ENCODE peak calls at places on chromosomes 12 and 14, in six cellular contexts. S, B, Z, T, I and D are unnamed samples.

GRCh38 chr12:118359541-118359915 is 13.2 kb downstream of the TAOK3 start:
- DNase-seq in S (no peak), B (no peak), Z (no peak), T (no peak), I (no peak), D (no peak)

GRCh38 chr12:81627336-81628189 is 131.6 kb downstream of the PPFIA2 start:
- DNase-seq in S (peak), B (no peak), Z (no peak), T (peak), I (no peak), D (peak)

GRCh38 chr12:80469681-80470080 is 25.6 kb downstream of the PTPRQ start:
- DNase-seq in S (peak), B (no peak), Z (no peak), T (no peak), I (no peak), D (no peak)

GRCh38 chr12:48924617-48925217 is 575 bp downstream of the FKBP11 start:
- DNase-seq in S (peak), B (peak), Z (peak), T (no peak), I (no peak), D (no peak)

GRCh38 chr12:22042981-22043669 is 2.9 kb upstream of the CMAS start:
- DNase-seq in S (peak), B (no peak), Z (no peak), T (no peak), I (no peak), D (no peak)

GRCh38 chr12:71731439-71732356 is 23.0 kb upstream of the RAB21 start:
- DNase-seq in S (no peak), B (no peak), Z (no peak), T (no peak), I (no peak), D (no peak)

GRCh38 chr12:111441107-111441928 is 35.6 kb downstream of the SH2B3 start:
- DNase-seq in S (no peak), B (peak), Z (no peak), T (no peak), I (no peak), D (no peak)

GRCh38 chr12:68896881-68897540 is 36.0 kb downstream of the CPM start:
- DNase-seq in S (peak), B (no peak), Z (no peak), T (no peak), I (no peak), D (peak)

GRCh38 chr12:121812320-121812871 is 8.6 kb downstream of the SETD1B start:
- DNase-seq in S (peak), B (peak), Z (no peak), T (no peak), I (peak), D (no peak)

GRCh38 chr14:95662376-95663186 is 23.6 kb upstream of the TCL1B start:
- DNase-seq in S (no peak), B (no peak), Z (peak), T (no peak), I (no peak), D (no peak)

GRCh38 chr14:60250318-60251035 is 1.5 kb downstream of the PPM1A start:
- DNase-seq in S (peak), B (no peak), Z (no peak), T (no peak), I (no peak), D (peak)

GRCh38 chr12:7157391-7157790 is 27.2 kb downstream of the CLSTN3 start:
- DNase-seq in S (no peak), B (no peak), Z (no peak), T (no peak), I (no peak), D (no peak)

GRCh38 chr12:112716099-112717093 is 75.2 kb upstream of the RPH3A start:
- DNase-seq in S (peak), B (no peak), Z (no peak), T (no peak), I (no peak), D (no peak)

GRCh38 chr12:101619868-101620761 is 25.3 kb downstream of the MYBPC1 start:
- DNase-seq in S (no peak), B (no peak), Z (no peak), T (no peak), I (no peak), D (no peak)

GRCh38 chr14:74478996-74479635 is 14.0 kb downstream of the NPC2 start:
- DNase-seq in S (peak), B (no peak), Z (no peak), T (no peak), I (no peak), D (no peak)

GRCh38 chr14:56340921-56341320 is 222.7 kb downstream of the PELI2 start:
- DNase-seq in S (no peak), B (no peak), Z (no peak), T (no peak), I (no peak), D (no peak)

GRCh38 chr12:110249716-110250225 is 31.3 kb upstream of the ATP2A2 start:
- DNase-seq in S (no peak), B (no peak), Z (no peak), T (no peak), I (no peak), D (peak)

GRCh38 chr14:39016733-39017095 is 86.3 kb downstream of the SEC23A start:
- DNase-seq in S (no peak), B (no peak), Z (no peak), T (no peak), I (no peak), D (no peak)

GRCh38 chr12:12115531-12115930 is 44.8 kb downstream of the BCL2L14 start:
- DNase-seq in S (no peak), B (no peak), Z (no peak), T (no peak), I (no peak), D (no peak)

GRCh38 chr12:131832393-131833231 is 4.4 kb downstream of the MMP17 start:
- DNase-seq in S (no peak), B (no peak), Z (no peak), T (no peak), I (peak), D (no peak)

GRCh38 chr12:51512438-51512837 is 78.6 kb upstream of the SCN8A start:
- DNase-seq in S (no peak), B (no peak), Z (no peak), T (no peak), I (no peak), D (no peak)

GRCh38 chr12:94207467-94208432 is 59.4 kb downstream of the PLXNC1 start:
- DNase-seq in S (no peak), B (peak), Z (peak), T (no peak), I (no peak), D (no peak)

GRCh38 chr14:65261425-65261920 is 151.1 kb upstream of the FUT8 start:
- DNase-seq in S (peak), B (no peak), Z (no peak), T (no peak), I (no peak), D (no peak)

GRCh38 chr12:68113644-68114043 is 45.9 kb downstream of the IFNG start:
- DNase-seq in S (peak), B (no peak), Z (no peak), T (no peak), I (no peak), D (no peak)

GRCh38 chr12:104462931-104463339 is 6.2 kb downstream of the CHST11 start:
- DNase-seq in S (no peak), B (no peak), Z (peak), T (no peak), I (no peak), D (no peak)

GRCh38 chr12:51871126-51871525 is 16.8 kb upstream of the ANKRD33 start:
- DNase-seq in S (no peak), B (no peak), Z (no peak), T (no peak), I (no peak), D (no peak)

GRCh38 chr12:131784909-131785762 is 43.1 kb upstream of the MMP17 start:
- DNase-seq in S (no peak), B (no peak), Z (no peak), T (peak), I (no peak), D (no peak)

GRCh38 chr12:22641353-22642053 is 16.5 kb downstream of the ETNK1 start:
- DNase-seq in S (no peak), B (no peak), Z (no peak), T (no peak), I (no peak), D (no peak)

GRCh38 chr12:67068773-67069450 is 200.2 kb upstream of the CAND1 start:
- DNase-seq in S (peak), B (peak), Z (no peak), T (peak), I (peak), D (no peak)

GRCh38 chr12:105198961-105199360 is 37.0 kb downstream of the APPL2 start:
- DNase-seq in S (no peak), B (no peak), Z (no peak), T (no peak), I (no peak), D (no peak)

GRCh38 chr12:82862069-82862841 is 175.5 kb downstream of the TMTC2 start:
- DNase-seq in S (no peak), B (no peak), Z (no peak), T (no peak), I (no peak), D (no peak)

GRCh38 chr12:91127751-91128150 is 16.5 kb upstream of the LUM start:
- DNase-seq in S (peak), B (no peak), Z (no peak), T (no peak), I (no peak), D (no peak)

GRCh38 chr12:106721931-106722330 is 52.6 kb upstream of the RIC8B start:
- DNase-seq in S (no peak), B (no peak), Z (no peak), T (no peak), I (no peak), D (no peak)
- H3K4me3 ChIP-seq in S (no peak), B (no peak), Z (no peak), T (no peak), I (no peak), D (no peak)

GRCh38 chr14:99707921-99708320 is 23.8 kb downstream of the CYP46A1 start:
- DNase-seq in S (no peak), B (no peak), Z (no peak), T (no peak), I (no peak), D (no peak)

GRCh38 chr14:99704037-99704436 is 19.9 kb downstream of the CYP46A1 start:
- DNase-seq in S (no peak), B (no peak), Z (no peak), T (no peak), I (no peak), D (no peak)

GRCh38 chr14:99706121-99706900 is 22.2 kb downstream of the CYP46A1 start:
- DNase-seq in S (no peak), B (no peak), Z (no peak), T (no peak), I (no peak), D (no peak)

GRCh38 chr14:99707420-99707819 is 23.3 kb downstream of the CYP46A1 start:
- DNase-seq in S (no peak), B (no peak), Z (no peak), T (no peak), I (no peak), D (no peak)

GRCh38 chr14:99708449-99708848 is 24.4 kb downstream of the CYP46A1 start:
- DNase-seq in S (no peak), B (no peak), Z (no peak), T (no peak), I (no peak), D (no peak)
- H3K4me3 ChIP-seq in S (no peak), B (no peak), Z (no peak), T (no peak), I (no peak), D (no peak)

DNA sequence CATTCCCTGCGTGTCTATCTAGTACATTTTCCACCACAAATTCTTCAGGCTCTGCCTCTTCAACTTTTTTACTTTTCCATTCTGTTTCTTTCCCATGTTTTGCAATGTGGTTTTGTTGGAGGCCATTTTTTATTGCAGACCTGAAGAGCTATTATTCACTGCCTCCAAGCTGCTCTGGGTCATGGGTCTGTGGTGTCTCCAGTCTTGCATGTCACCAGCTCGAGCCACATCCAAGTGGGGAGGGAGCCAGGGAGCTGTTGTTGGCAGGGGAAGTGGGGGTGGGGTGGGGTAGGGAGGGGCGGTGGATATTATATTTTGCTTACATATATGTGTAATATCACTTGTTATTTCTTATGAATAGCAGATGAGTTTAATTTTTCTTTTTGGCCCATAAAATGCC is 69.1 kb downstream of the VEZT start:
- DNase-seq in S (no peak), B (no peak), Z (no peak), T (no peak), I (no peak), D (peak)
- H3K4me3 ChIP-seq in S (no peak), B (no peak), Z (no peak), T (no peak), I (no peak), D (no peak)

GRCh38 chr14:94386085-94387031 is 2.0 kb downstream of the SERPINA1 start:
- DNase-seq in S (no peak), B (no peak), Z (no peak), T (no peak), I (no peak), D (no peak)

GRCh38 chr14:94388027-94388895 is at the start of gene SERPINA1:
- DNase-seq in S (peak), B (no peak), Z (no peak), T (no peak), I (no peak), D (no peak)

GRCh38 chr14:94388896-94389469 is 581 bp upstream of the SERPINA1 start:
- DNase-seq in S (no peak), B (no peak), Z (no peak), T (no peak), I (no peak), D (peak)

GRCh38 chr14:94385553-94386057 is 2.8 kb downstream of the SERPINA1 start:
- DNase-seq in S (no peak), B (no peak), Z (no peak), T (no peak), I (no peak), D (no peak)

DNA sequence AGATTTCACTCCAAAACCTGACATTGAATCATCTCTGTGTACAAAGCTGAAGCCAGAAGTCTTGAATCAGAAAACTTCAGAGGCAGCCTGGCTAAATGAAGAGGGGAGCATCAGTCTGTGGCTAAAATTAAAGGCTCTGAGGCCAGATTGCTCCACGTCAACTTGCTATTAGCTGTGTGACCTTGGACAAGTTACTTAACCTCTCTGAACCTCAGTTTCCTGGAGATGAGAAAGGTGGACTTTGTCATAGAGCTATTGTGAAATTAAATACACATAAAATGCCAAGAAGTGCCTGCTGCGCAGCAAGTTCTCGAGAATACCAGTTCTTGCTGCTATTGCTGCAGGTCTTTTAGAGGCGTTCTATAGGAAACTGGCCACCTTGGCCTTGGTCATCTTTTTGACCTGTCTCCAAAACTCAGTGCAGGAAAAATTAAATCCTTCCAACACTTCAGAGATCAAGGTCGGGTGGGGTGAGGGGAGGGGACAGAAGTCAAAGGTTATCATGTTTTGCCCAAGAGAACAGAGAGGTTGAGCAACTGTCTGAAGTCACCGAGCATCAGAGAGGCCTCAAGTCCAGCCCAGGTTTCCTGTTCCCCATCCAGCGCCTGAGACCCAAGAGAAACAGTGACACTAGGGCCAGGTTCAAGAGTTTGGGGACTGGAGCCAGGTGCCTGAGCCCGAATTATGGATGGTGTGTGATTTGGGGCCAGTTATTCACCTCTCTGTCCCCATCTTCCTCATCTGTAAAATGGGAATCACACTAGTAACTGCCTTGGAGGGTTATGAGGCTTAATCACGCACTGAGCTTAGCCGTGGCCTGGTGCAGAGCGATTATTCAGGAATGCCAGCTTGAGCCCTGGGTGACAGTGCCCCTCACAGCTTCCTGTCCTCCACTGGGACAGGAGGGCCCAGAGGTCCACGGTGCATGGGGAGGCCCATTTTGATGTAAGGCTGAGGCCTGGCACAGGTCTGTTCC is 1.1 kb downstream of the SERPINA1 start:
- DNase-seq in S (no peak), B (no peak), Z (no peak), T (no peak), I (no peak), D (no peak)
- H3K4me3 ChIP-seq in S (no peak), B (no peak), Z (no peak), T (no peak), I (no peak), D (no peak)

GRCh38 chr12:4909397-4909733 is 340 bp upstream of the KCNA1 start:
- DNase-seq in S (no peak), B (no peak), Z (no peak), T (no peak), I (no peak), D (no peak)
- H3K4me3 ChIP-seq in S (no peak), B (peak), Z (no peak), T (peak), I (peak), D (no peak)

GRCh38 chr12:57456145-57456700 is 1.1 kb downstream of the INHBE start:
- DNase-seq in S (peak), B (no peak), Z (no peak), T (no peak), I (no peak), D (no peak)

GRCh38 chr12:57452937-57453509 is 2.1 kb upstream of the INHBE start:
- DNase-seq in S (peak), B (peak), Z (no peak), T (no peak), I (peak), D (no peak)

GRCh38 chr12:57454213-57454565 is 918 bp upstream of the INHBE start:
- DNase-seq in S (no peak), B (no peak), Z (no peak), T (no peak), I (no peak), D (no peak)

GRCh38 chr12:57455374-57456144 is 452 bp downstream of the INHBE start:
- DNase-seq in S (no peak), B (no peak), Z (no peak), T (no peak), I (no peak), D (no peak)

GRCh38 chr12:57454566-57455373 is at the start of gene INHBE:
- DNase-seq in S (no peak), B (no peak), Z (no peak), T (no peak), I (no peak), D (peak)
- H3K4me3 ChIP-seq in S (no peak), B (no peak), Z (peak), T (no peak), I (no peak), D (no peak)

DNA sequence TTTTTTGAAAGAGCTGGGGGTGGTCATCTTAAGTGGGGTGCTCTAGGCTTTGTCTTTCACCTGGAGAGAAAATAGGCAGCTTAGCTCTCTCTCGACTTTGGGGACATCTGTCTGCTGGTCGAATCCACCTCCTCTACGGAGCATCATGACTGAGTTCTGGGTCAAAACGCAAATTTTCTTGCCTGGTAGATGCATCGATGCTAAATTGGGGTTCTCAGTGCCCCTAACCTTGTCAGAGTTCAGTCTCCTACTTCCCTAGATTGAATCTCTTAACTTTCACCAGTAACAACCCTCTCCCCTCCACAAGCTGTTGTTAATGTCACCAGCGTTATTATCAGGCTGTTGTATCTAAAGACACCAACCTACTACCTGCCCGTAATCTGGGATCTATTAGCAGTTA is 682 bp downstream of the FLRT2 start:
- DNase-seq in S (no peak), B (no peak), Z (no peak), T (no peak), I (no peak), D (no peak)
- H3K4me3 ChIP-seq in S (peak), B (peak), Z (no peak), T (peak), I (peak), D (peak)

GRCh38 chr14:61747342-61747741 is 14.9 kb upstream of the SNAPC1 start:
- DNase-seq in S (no peak), B (no peak), Z (no peak), T (no peak), I (no peak), D (no peak)
- H3K4me3 ChIP-seq in S (no peak), B (no peak), Z (no peak), T (no peak), I (no peak), D (no peak)

DNA sequence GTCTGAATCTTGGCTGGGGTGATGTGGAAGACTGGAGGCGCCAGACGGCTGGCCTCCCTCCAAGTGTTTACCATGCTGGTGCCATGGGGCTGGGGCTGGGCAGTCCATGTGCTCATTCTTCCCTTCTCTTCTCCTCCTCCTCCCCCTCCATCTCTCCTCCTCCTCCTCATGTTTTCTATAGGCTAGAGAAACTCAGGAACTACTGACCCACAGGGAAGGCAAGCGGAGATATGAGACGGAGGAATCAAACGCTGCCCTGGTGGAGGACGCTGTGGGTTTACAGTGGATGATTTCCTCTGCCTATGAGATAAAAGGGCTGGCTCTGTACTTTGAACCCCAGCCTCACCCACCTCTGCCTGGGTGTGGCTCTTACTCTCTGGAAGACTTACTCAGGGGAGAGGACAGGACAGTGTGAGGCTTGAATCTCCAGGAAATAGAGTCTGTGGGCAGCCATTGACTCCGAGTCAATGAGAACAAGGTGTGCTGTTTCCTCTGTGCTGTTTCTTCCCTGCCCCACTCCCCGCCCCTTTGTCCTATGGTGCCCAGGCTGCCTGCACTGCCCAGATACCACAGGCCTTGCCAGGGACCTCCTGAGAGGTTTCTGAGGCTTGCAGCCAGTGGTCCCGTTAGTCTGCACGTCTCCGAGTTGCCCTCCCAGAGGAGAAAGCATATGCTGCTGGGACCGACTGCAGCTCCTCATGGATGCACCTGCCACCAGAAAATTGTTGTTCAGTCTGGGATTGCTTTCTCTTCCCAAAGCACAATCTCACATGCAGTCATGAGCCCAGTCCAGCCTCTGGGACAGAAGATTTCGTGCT is 132.6 kb upstream of the ARHGAP5 start:
- DNase-seq in S (no peak), B (no peak), Z (no peak), T (no peak), I (no peak), D (no peak)
- H3K4me3 ChIP-seq in S (no peak), B (no peak), Z (no peak), T (no peak), I (no peak), D (no peak)